ENCODE peak calls at places on chromosome 15, in four cellular contexts. B is H1, V is GM12878, J is K562. D is an unnamed sample.
A peak's percentile ranks its signal among the peaks of the same experiment; 100 is the strongest.

GRCh38 chr15:47466357-47466756 is 250.9 kb upstream of the SEMA6D start:
- DNase-seq in V (no peak), J (no peak), B (no peak), D (no peak)

GRCh38 chr15:52288051-52288942 is 7.3 kb downstream of the MYO5C start:
- DNase-seq in J (no peak), B (peak; percentile 43), V (no peak), D (no peak)

GRCh38 chr15:94855018-94855408 is 623.7 kb downstream of the MCTP2 start:
- DNase-seq in J (no peak), B (no peak), V (no peak), D (no peak)

GRCh38 chr15:69468241-69469121 is 15.9 kb downstream of the RPLP1 start:
- DNase-seq in B (peak; percentile 26), V (no peak), J (peak; percentile 61), D (no peak)

GRCh38 chr15:26438316-26438715 is 334.6 kb downstream of the GABRB3 start:
- DNase-seq in V (no peak), B (no peak), J (no peak), D (no peak)

GRCh38 chr15:85125056-85125661 is 143.5 kb downstream of the PDE8A start:
- DNase-seq in B (no peak), V (no peak), J (no peak), D (peak; percentile 18)

GRCh38 chr15:73142802-73143762 is 90.8 kb downstream of the NEO1 start:
- DNase-seq in V (peak; percentile 19), B (no peak), J (no peak), D (no peak)

GRCh38 chr15:82566690-82567089 is 26.4 kb upstream of the RPS17 start:
- DNase-seq in J (no peak), B (no peak), V (no peak), D (no peak)

GRCh38 chr15:60582370-60583036 is 103.6 kb upstream of the ICE2 start:
- DNase-seq in V (no peak), B (no peak), J (no peak), D (no peak)

GRCh38 chr15:25862469-25863066 is 559 bp downstream of the ATP10A start:
- DNase-seq in B (peak; percentile 68), V (no peak), J (no peak), D (no peak)

GRCh38 chr15:52718551-52718950 is 39.4 kb upstream of the ATOSA start:
- DNase-seq in B (no peak), V (no peak), J (no peak), D (no peak)

GRCh38 chr15:44554934-44555723 is 18.2 kb downstream of the EIF3J start:
- DNase-seq in B (no peak), V (no peak), J (no peak), D (no peak)

GRCh38 chr15:36117394-36117793 is 462.0 kb upstream of the CDIN1 start:
- DNase-seq in V (no peak), B (no peak), J (no peak), D (no peak)

GRCh38 chr15:71329041-71329440 is 213.8 kb downstream of the THSD4 start:
- DNase-seq in J (no peak), B (no peak), V (no peak), D (no peak)

GRCh38 chr15:69060744-69061143 is 46.2 kb downstream of the NOX5 start:
- DNase-seq in J (no peak), B (no peak), V (no peak), D (no peak)

GRCh38 chr15:100703032-100703578 is 100.7 kb downstream of the ASB7 start:
- DNase-seq in J (peak; percentile 41), B (no peak), V (peak; percentile 84), D (no peak)

DNA sequence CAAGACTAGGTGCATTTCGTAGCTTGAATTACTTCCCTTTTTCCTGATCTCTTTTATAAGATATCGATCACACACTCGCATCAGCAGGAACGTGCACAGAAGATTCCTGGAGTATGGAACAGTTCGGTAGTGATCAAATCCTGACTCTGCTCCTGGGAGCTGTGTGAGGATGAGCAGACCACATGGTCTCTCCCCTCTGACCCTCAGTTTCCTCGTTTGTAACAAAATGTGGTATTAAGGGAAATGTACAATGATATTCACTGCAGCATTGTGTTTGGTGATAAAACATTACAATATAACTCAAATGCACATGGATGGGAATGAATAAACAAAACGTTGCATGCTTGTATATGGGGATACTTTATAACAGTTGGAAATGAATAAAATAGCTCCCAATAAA is 26.7 kb downstream of the TMED3 start:
- DNase-seq in B (no peak), J (no peak), V (no peak), D (no peak)
- TF ChIP-seq EGR1 in B (no peak), J (no peak), V (no peak), D (no peak)

DNA sequence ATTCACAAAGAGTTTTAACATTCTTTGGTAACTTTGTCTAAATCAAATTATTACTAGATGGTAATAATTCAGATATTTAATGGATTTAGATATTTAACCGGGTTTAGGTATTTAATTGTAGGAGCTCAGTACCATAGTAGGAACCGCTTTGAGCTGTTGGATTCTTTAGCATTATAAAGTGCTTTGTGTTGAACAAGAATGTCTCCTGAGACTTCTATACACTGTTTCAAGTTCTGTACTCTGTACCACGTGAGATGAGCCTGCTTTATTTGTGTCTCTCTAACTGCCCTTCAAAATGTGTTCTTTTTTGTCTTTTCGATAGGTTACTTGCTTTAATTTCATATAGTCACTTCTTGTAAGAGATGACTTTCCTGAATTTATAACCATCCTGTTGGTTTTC is 36.0 kb downstream of the ZFAND6 start:
- DNase-seq in V (no peak), B (no peak), J (no peak), D (no peak)
- H3K79me2 ChIP-seq in V (peaks cover 58% of the 10 kb centered on the region), B (peaks cover 95% of the 10 kb centered on the region), J (peaks cover 77% of the 10 kb centered on the region), D (peaks cover 36% of the 10 kb centered on the region)

GRCh38 chr15:81292516-81293001 is 31.4 kb downstream of the STARD5 start:
- DNase-seq in V (peak; percentile 74), B (no peak), J (no peak), D (no peak)

GRCh38 chr15:81294501-81294850 is 29.5 kb downstream of the STARD5 start:
- DNase-seq in B (no peak), V (no peak), J (no peak), D (no peak)

GRCh38 chr15:81295466-81296145 is 28.3 kb downstream of the STARD5 start:
- DNase-seq in J (no peak), V (no peak), B (no peak), D (no peak)

GRCh38 chr15:81291916-81292424 is 32.0 kb downstream of the STARD5 start:
- DNase-seq in V (no peak), J (no peak), B (no peak), D (no peak)

GRCh38 chr15:81293728-81294500 is 30.0 kb downstream of the STARD5 start:
- DNase-seq in B (no peak), V (peak; percentile 98), J (no peak), D (no peak)
- H3K9ac ChIP-seq in B (no peak overlapping the region), V (peak overlapping the region; percentile 92), J (no peak overlapping the region), D (no peak overlapping the region)

GRCh38 chr15:62809106-62809967 is 233.2 kb upstream of the TPM1 start:
- DNase-seq in V (no peak), J (no peak), B (no peak), D (no peak)
- TF ChIP-seq EGR1 in V (no peak), J (no peak), B (no peak), D (no peak)

GRCh38 chr15:37208475-37209363 is 108.4 kb upstream of the MEIS2 start:
- DNase-seq in B (no peak), V (no peak), J (no peak), D (no peak)
- H3K79me2 ChIP-seq in B (no peaks in the 10 kb centered on the region), V (no peaks in the 10 kb centered on the region), J (no peaks in the 10 kb centered on the region), D (no peaks in the 10 kb centered on the region)

D was measured in HCT116.